ENCODE peak calls at places on chromosomes 7 and 10, in nine cellular contexts. Y is A549, E is ovary, D is tibial nerve, A is breast epithelium, Q is uterus, R is right lobe of liver, P is spleen, U is prostate gland. I is an unnamed sample. For H3K9me3, the result is how much of the 10 kb centered on the place peaks cover.

GRCh38 chr10:103951942-103952341 is 15.0 kb upstream of the SLK start:
- DNase-seq in Y (no peak), E (no peak), D (no peak), A (no peak), Q (no peak), R (no peak), P (no peak), U (peak), I (no peak)

GRCh38 chr7:84291756-84292155 is 97.2 kb upstream of the SEMA3A start:
- DNase-seq in Y (no peak), E (no peak), D (no peak), A (no peak), Q (no peak), R (no peak), P (no peak), U (no peak), I (no peak)

GRCh38 chr10:3635697-3636096 is 149.3 kb downstream of the KLF6 start:
- DNase-seq in Y (no peak), E (no peak), D (no peak), A (no peak), Q (no peak), R (no peak), P (no peak), U (peak), I (peak)

GRCh38 chr7:92228100-92228499 is 17.6 kb downstream of the KRIT1 start:
- DNase-seq in Y (no peak), E (no peak), D (no peak), A (no peak), Q (no peak), R (no peak), P (no peak), U (no peak), I (no peak)

GRCh38 chr7:143361552-143362125 is 874 bp downstream of the FAM131B start:
- DNase-seq in Y (no peak), E (no peak), D (no peak), A (no peak), Q (no peak), R (no peak), P (no peak), U (no peak), I (no peak)

GRCh38 chr7:50721661-50722259 is 60.9 kb downstream of the GRB10 start:
- DNase-seq in Y (no peak), E (no peak), D (no peak), A (no peak), Q (no peak), R (no peak), P (peak), U (peak), I (peak)

GRCh38 chr7:47453093-47454056 is 128.5 kb downstream of the TNS3 start:
- DNase-seq in Y (peak), E (peak), D (peak), A (peak), Q (peak), R (peak), P (no peak), U (peak), I (peak)

GRCh38 chr7:68244411-68244810 is 1247.8 kb downstream of the TYW1 start:
- DNase-seq in Y (no peak), E (no peak), D (no peak), A (no peak), Q (no peak), R (no peak), P (no peak), U (no peak), I (no peak)

GRCh38 chr7:3039787-3040186 is 3.9 kb downstream of the CARD11 start:
- DNase-seq in Y (no peak), E (no peak), D (no peak), A (no peak), Q (no peak), R (no peak), P (no peak), U (no peak), I (no peak)

GRCh38 chr7:147595076-147595475 is 995.5 kb upstream of the C7orf33 start:
- DNase-seq in Y (no peak), E (no peak), D (no peak), A (no peak), Q (no peak), R (no peak), P (no peak), U (no peak), I (no peak)

GRCh38 chr7:36100293-36100692 is 52.8 kb upstream of the EEPD1 start:
- DNase-seq in Y (no peak), E (no peak), D (no peak), A (no peak), Q (no peak), R (no peak), P (no peak), U (no peak), I (no peak)

GRCh38 chr7:154928136-154929005 is 74.6 kb downstream of the PAXIP1 start:
- DNase-seq in Y (peak), E (peak), D (no peak), A (no peak), Q (peak), R (peak), P (peak), U (peak), I (peak)

GRCh38 chr10:17385066-17385465 is 69.3 kb downstream of the ST8SIA6 start:
- DNase-seq in Y (no peak), E (no peak), D (no peak), A (no peak), Q (no peak), R (no peak), P (no peak), U (no peak), I (no peak)

GRCh38 chr7:133704436-133704835 is 422.7 kb upstream of the LRGUK start:
- DNase-seq in Y (no peak), E (no peak), D (no peak), A (no peak), Q (no peak), R (no peak), P (no peak), U (no peak), I (no peak)

GRCh38 chr7:69177941-69178494 is 420.3 kb upstream of the AUTS2 start:
- DNase-seq in Y (no peak), E (no peak), D (no peak), A (no peak), Q (peak), R (no peak), P (no peak), U (no peak), I (no peak)

GRCh38 chr7:121420976-121421375 is 24.9 kb upstream of the FAM3C start:
- DNase-seq in Y (no peak), E (no peak), D (no peak), A (no peak), Q (no peak), R (no peak), P (no peak), U (no peak), I (peak)

GRCh38 chr7:106844286-106844997 is 20.6 kb upstream of the PIK3CG start:
- DNase-seq in Y (no peak), E (no peak), D (no peak), A (no peak), Q (no peak), R (no peak), P (no peak), U (no peak), I (no peak)
- H3K9me3 ChIP-seq in Y (under half), E (under half), D (under half), A (under half), Q (under half), R (under half), P (under half), U (under half), I (under half)

GRCh38 chr7:27116521-27116946 is 14.0 kb downstream of the HOXA4 start:
- DNase-seq in Y (no peak), E (no peak), D (no peak), A (no peak), Q (no peak), R (no peak), P (no peak), U (no peak), I (no peak)

GRCh38 chr7:27116019-27116411 is 13.5 kb upstream of the HOXA2 start:
- DNase-seq in Y (no peak), E (no peak), D (no peak), A (no peak), Q (no peak), R (no peak), P (no peak), U (no peak), I (no peak)

GRCh38 chr7:27113991-27114866 is 11.7 kb upstream of the HOXA2 start:
- DNase-seq in Y (peak), E (peak), D (no peak), A (no peak), Q (no peak), R (no peak), P (no peak), U (peak), I (no peak)

GRCh38 chr7:27116962-27117686 is 13.4 kb downstream of the HOXA4 start:
- DNase-seq in Y (no peak), E (no peak), D (no peak), A (no peak), Q (no peak), R (no peak), P (no peak), U (no peak), I (no peak)

DNA sequence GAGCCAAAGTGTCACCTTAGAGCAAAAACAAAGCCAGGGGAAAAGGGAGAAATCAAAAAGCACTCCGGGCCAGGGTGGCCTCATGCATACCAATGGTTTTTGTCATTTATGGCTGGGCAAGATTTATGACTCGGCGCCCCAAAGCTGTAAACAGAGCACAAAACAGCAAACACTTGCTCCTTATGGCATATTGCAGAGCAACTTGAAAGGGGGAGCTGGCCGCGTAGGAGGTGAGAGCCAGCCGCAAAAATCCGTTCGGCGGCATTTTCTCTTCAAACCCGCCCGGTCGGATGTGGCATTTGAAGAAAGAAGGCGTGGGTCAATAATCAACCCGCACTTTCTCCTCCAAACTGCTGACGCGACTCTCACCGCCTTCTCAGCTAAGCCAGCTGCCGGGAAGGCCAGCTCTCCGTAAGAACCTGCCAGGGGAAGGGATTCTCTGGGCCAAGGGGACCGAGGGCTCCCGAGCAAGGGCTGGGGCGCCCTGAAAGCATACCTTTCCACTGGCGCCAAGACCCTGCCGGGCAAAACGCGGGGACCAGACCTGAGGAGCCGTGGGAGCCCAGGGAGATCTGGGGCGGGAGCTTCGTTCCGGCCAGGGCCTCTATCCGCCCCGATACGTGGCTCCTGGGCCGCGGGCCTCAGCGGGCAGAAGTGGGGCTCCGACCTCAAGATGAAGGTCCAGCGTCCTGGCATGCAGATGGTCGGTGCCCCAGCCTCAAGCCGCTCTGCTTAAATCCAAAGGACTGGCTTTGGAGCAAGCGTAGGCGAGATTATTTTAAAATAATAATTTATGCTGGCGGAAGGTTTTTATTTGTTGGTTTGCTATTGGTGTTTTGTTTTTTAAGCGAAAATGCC is 12.9 kb upstream of the HOXA2 start:
- DNase-seq in Y (peak), E (no peak), D (no peak), A (no peak), Q (no peak), R (no peak), P (no peak), U (peak), I (no peak)
- TF ChIP-seq POLR2A in Y (peak), E (no peak), D (no peak), A (no peak), Q (no peak), R (no peak), P (no peak), U (peak), I (no peak)

GRCh38 chr7:56219017-56219416 is 102.8 kb upstream of the NUPR2 start:
- DNase-seq in Y (no peak), E (no peak), D (no peak), A (no peak), Q (no peak), R (no peak), P (no peak), U (no peak), I (no peak)
- H3K9me3 ChIP-seq in Y (under half), E (under half), D (under half), A (under half), Q (under half), R (under half), P (under half), U (under half), I (under half)

DNA sequence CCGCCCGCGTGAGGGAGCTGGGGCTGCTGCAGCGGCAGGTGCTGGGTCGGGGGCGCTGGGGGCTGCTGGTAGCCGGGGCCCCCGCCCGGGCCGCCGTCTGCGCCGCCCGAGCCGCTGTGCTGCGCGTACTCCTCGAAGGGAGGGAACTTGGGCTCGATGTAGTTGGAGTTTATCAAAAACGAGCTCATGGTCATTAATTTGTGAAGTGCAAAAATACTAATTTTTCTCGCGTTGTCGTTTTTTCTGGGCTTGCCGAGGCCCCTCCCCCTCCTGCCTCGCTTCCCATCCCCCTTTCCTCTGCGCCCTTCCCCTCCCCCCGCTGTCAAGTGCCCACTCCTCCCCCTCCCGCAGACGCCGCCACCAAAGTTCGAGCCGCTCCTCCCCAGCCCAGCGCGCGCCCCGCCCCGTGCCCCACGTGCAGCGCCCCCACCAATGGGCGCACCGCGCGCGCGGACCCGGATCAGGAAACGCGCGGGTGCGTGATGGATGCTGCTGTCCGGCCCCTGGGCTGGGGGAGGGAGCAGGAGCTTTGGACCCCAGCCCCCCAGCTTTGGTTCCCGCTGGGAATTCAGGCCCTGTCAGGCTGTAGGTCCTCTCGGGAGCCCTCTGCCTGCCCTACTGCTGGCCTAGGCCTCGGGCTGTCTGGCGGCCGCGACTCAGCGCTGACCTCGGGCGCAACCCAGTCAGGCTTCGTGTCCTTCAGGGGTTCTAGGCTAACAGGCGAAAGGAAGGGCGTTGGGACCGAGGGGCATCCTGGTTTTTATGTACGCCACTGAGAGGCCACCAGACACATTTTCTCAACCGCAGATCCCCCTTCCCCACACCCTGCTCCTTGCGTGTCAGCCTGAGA is at the start of gene HOXA4:
- DNase-seq in Y (no peak), E (peak), D (peak), A (peak), Q (peak), R (peak), P (peak), U (peak), I (peak)
- TF ChIP-seq POLR2A in Y (peak), E (no peak), D (peak), A (peak), Q (peak), R (peak), P (no peak), U (peak), I (peak)

GRCh38 chr7:13829914-13830603 is 159.4 kb downstream of the ETV1 start:
- DNase-seq in Y (no peak), E (no peak), D (no peak), A (no peak), Q (no peak), R (no peak), P (no peak), U (no peak), I (no peak)

GRCh38 chr7:13834328-13834761 is 155.1 kb downstream of the ETV1 start:
- DNase-seq in Y (no peak), E (no peak), D (no peak), A (no peak), Q (no peak), R (no peak), P (no peak), U (no peak), I (no peak)

GRCh38 chr7:13833872-13834271 is 155.6 kb downstream of the ETV1 start:
- DNase-seq in Y (no peak), E (no peak), D (no peak), A (no peak), Q (no peak), R (no peak), P (no peak), U (no peak), I (no peak)

GRCh38 chr7:13830604-13830915 is 158.9 kb downstream of the ETV1 start:
- DNase-seq in Y (no peak), E (no peak), D (no peak), A (no peak), Q (no peak), R (no peak), P (no peak), U (no peak), I (no peak)

GRCh38 chr7:13832346-13832745 is 157.1 kb downstream of the ETV1 start:
- DNase-seq in Y (no peak), E (no peak), D (no peak), A (no peak), Q (no peak), R (no peak), P (no peak), U (no peak), I (no peak)
- H3K9me3 ChIP-seq in Y (under half), E (under half), D (under half), A (under half), Q (under half), R (under half), P (under half), U (under half), I (under half)

DNA sequence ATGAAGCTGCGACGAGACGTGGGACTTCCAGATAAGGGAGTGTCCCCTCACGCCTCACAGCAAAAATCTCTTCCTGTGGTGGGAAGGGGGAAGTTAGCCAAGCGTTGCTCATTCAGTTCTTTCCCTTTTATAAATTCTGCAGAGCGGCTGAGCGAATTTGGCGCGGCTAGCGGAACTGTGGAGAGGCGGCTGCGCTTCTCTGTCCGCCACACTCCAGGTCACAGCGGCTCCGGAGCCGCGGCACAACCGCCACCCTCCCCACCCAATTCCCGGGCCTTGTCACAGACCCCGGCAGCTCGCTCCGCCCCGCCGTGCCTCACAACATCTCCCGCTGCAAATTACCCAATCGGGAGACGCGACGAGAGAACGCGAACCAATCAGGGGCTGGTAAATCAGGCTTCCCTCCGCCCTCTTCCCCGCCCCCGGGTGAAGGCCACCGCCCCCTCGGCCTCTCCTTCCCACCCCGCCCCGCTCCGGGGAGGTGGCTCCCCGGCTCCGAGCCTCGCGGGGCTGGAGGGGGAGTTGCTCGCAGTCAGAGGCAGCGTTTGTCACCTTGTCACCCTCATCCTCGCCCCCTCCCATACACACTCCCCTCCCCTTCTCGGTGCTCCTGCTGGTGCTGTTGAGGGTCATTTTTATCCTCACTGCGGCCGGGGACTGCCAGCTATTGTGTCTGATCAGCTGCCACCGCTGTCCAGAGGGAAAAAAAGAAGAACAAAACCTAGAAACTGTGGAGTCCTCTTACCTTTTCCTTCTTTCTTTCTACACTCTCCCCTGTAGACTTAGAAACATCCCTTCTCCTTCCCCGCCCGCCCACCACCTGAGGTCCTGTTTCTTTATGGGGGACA is 918 bp upstream of the ARHGAP21 start:
- DNase-seq in Y (peak), E (peak), D (peak), A (peak), Q (peak), R (peak), P (peak), U (peak), I (peak)
- TF ChIP-seq POLR2A in Y (peak), E (peak), D (peak), A (peak), Q (peak), R (peak), P (no peak), U (peak), I (peak)

GRCh38 chr10:107542016-107542415 is 377.5 kb upstream of the SORCS1 start:
- DNase-seq in Y (no peak), E (no peak), D (no peak), A (no peak), Q (no peak), R (no peak), P (no peak), U (no peak), I (no peak)
- H3K9me3 ChIP-seq in Y (under half), E (under half), D (under half), A (under half), Q (under half), R (under half), P (under half), U (under half), I (under half)

GRCh38 chr7:64902806-64903721 is at the start of gene ZNF273:
- DNase-seq in Y (peak), E (peak), D (peak), A (peak), Q (peak), R (peak), P (peak), U (peak), I (peak)
- TF ChIP-seq POLR2A in Y (peak), E (no peak), D (peak), A (no peak), Q (no peak), R (peak), P (no peak), U (peak), I (peak)

I was measured in body of pancreas.